ENCODE peak calls at places on chromosomes 13 and 19, in four cellular contexts. One of them, this sample, is unnamed.

GRCh38 chr19:37007587-37008220 is 70.5 kb upstream of the ZNF420 start:
- DNase-seq in K562: peak; percentile 52
- DNase-seq in MM.1S: no peak
- DNase-seq in fibroblast of lung: peak; percentile 51
- DNase-seq in this sample: peak; percentile 13

GRCh38 chr19:8487137-8487851 is 15.1 kb downstream of the PRAM1 start:
- DNase-seq in K562: no peak
- DNase-seq in fibroblast of lung: no peak
- DNase-seq in MM.1S: no peak
- DNase-seq in this sample: no peak

GRCh38 chr19:4717191-4717965 is 6.3 kb downstream of the DPP9 start:
- DNase-seq in fibroblast of lung: peak; percentile 99
- DNase-seq in MM.1S: no peak
- DNase-seq in K562: no peak
- DNase-seq in this sample: peak; percentile 48

GRCh38 chr19:35592226-35592625 is 6.3 kb downstream of the PMIS2 start:
- DNase-seq in MM.1S: no peak
- DNase-seq in K562: peak; percentile 43
- DNase-seq in fibroblast of lung: peak; percentile 16
- DNase-seq in this sample: peak; percentile 24

GRCh38 chr19:4503224-4504170 is 14.8 kb downstream of the PLIN4 start:
- DNase-seq in K562: no peak
- DNase-seq in MM.1S: no peak
- DNase-seq in fibroblast of lung: no peak
- DNase-seq in this sample: no peak

GRCh38 chr13:47087841-47088240 is 191.0 kb upstream of the HTR2A start:
- DNase-seq in fibroblast of lung: peak; percentile 85
- DNase-seq in MM.1S: no peak
- DNase-seq in K562: no peak
- DNase-seq in this sample: no peak

GRCh38 chr13:38686635-38687245 is at the start of gene FREM2:
- DNase-seq in K562: no peak
- DNase-seq in MM.1S: peak; percentile 68
- DNase-seq in fibroblast of lung: peak; percentile 59
- DNase-seq in this sample: peak; percentile 76

GRCh38 chr13:74136089-74136658 is 2.0 kb upstream of the KLF12 start:
- DNase-seq in MM.1S: no peak
- DNase-seq in K562: no peak
- DNase-seq in fibroblast of lung: peak; percentile 68
- DNase-seq in this sample: peak; percentile 67

GRCh38 chr13:111907341-111907880 is 159.5 kb upstream of the SOX1 start:
- DNase-seq in K562: no peak
- DNase-seq in fibroblast of lung: no peak
- DNase-seq in MM.1S: no peak
- DNase-seq in this sample: no peak

GRCh38 chr13:48902421-48902820 is 73.3 kb upstream of the FNDC3A start:
- DNase-seq in fibroblast of lung: no peak
- DNase-seq in K562: no peak
- DNase-seq in MM.1S: no peak
- DNase-seq in this sample: peak; percentile 60
- TF ChIP-seq EZH2 in fibroblast of lung: no peak
- TF ChIP-seq EZH2 in K562: no peak
- TF ChIP-seq EZH2 in MM.1S: no peak
- TF ChIP-seq EZH2 in this sample: no peak

GRCh38 chr19:23905771-23906170 is 8.9 kb upstream of the ZNF726 start:
- DNase-seq in MM.1S: no peak
- DNase-seq in K562: no peak
- DNase-seq in fibroblast of lung: no peak
- DNase-seq in this sample: no peak
- H3K9me3 ChIP-seq in MM.1S: no peaks in the 10 kb centered on the region
- H3K9me3 ChIP-seq in K562: no peaks in the 10 kb centered on the region
- H3K9me3 ChIP-seq in fibroblast of lung: no peaks in the 10 kb centered on the region
- H3K9me3 ChIP-seq in this sample: peaks cover 15% of the 10 kb centered on the region

GRCh38 chr13:45621950-45622349 is 6.4 kb upstream of the ERICH6B start:
- DNase-seq in K562: no peak
- DNase-seq in MM.1S: no peak
- DNase-seq in fibroblast of lung: no peak
- DNase-seq in this sample: no peak
- TF ChIP-seq EZH2 in K562: no peak
- TF ChIP-seq EZH2 in MM.1S: no peak
- TF ChIP-seq EZH2 in fibroblast of lung: no peak
- TF ChIP-seq EZH2 in this sample: no peak

GRCh38 chr19:41694831-41695635 is 7.0 kb upstream of the CEACAM7 start:
- DNase-seq in K562: no peak
- DNase-seq in fibroblast of lung: no peak
- DNase-seq in MM.1S: no peak
- DNase-seq in this sample: no peak
- H3K9me3 ChIP-seq in K562: no peaks in the 10 kb centered on the region
- H3K9me3 ChIP-seq in fibroblast of lung: no peaks in the 10 kb centered on the region
- H3K9me3 ChIP-seq in MM.1S: no peaks in the 10 kb centered on the region
- H3K9me3 ChIP-seq in this sample: no peaks in the 10 kb centered on the region

DNA sequence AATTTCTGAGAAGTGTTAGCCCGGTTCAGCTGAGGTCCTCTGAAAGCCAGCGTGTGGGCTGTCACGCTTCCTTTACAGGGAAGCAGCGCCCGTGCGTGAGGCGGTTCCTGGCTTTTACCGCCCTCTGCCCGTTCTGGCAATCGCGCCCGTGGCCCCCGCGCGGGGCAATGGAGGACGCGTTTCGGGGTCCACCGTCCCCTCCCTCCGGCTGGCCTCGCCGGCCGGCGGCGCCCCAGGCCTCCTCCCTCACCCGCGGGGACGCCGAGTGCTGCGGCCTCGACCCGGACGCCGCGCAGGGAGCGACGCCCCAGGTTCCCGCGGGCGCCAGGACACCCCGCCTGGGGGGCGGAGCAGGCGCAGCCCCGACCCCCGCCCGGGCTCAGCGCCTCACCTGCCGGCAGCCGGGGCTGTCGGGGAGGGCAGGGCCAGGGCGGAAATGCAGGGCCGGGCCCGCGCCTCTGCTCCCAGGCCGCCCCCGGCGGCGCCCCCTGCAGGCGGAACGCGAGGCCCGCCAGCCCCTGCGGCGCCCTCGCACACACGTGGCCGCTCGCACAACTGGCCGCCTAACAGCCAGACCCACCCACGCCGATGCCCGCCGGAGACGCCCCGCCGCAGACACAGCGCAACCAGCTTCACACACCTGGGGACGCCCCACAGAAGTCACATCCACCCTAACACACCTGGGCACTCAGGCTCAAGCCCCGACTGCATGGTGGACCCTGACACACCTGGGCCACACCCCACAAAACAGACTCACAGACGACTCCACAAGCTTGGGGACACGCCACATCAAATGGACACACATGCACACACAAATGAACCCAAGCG is at the start of gene GGACT:
- DNase-seq in MM.1S: peak; percentile 80
- DNase-seq in fibroblast of lung: peak; percentile 56
- DNase-seq in K562: peak; percentile 92
- DNase-seq in this sample: peak; percentile 26
- TF ChIP-seq EZH2 in MM.1S: no peak
- TF ChIP-seq EZH2 in fibroblast of lung: no peak
- TF ChIP-seq EZH2 in K562: no peak
- TF ChIP-seq EZH2 in this sample: no peak

GRCh38 chr19:13366529-13367143 is 139.6 kb downstream of the CACNA1A start:
- DNase-seq in K562: peak; percentile 52
- DNase-seq in fibroblast of lung: peak; percentile 13
- DNase-seq in MM.1S: peak; percentile 12
- DNase-seq in this sample: peak; percentile 5
- H3K9me3 ChIP-seq in K562: no peaks in the 10 kb centered on the region
- H3K9me3 ChIP-seq in fibroblast of lung: no peaks in the 10 kb centered on the region
- H3K9me3 ChIP-seq in MM.1S: no peaks in the 10 kb centered on the region
- H3K9me3 ChIP-seq in this sample: no peaks in the 10 kb centered on the region

GRCh38 chr13:88461272-88462009 is 790.3 kb downstream of the SLITRK5 start:
- DNase-seq in fibroblast of lung: no peak
- DNase-seq in K562: no peak
- DNase-seq in MM.1S: no peak
- DNase-seq in this sample: no peak
- TF ChIP-seq EZH2 in fibroblast of lung: no peak
- TF ChIP-seq EZH2 in K562: no peak
- TF ChIP-seq EZH2 in MM.1S: no peak
- TF ChIP-seq EZH2 in this sample: no peak

GRCh38 chr19:31180907-31181306 is 168.3 kb downstream of the TSHZ3 start:
- DNase-seq in K562: no peak
- DNase-seq in fibroblast of lung: no peak
- DNase-seq in MM.1S: no peak
- DNase-seq in this sample: no peak

GRCh38 chr19:31179471-31179852 is 169.8 kb downstream of the TSHZ3 start:
- DNase-seq in fibroblast of lung: no peak
- DNase-seq in MM.1S: no peak
- DNase-seq in K562: no peak
- DNase-seq in this sample: no peak

GRCh38 chr19:31181535-31181934 is 167.7 kb downstream of the TSHZ3 start:
- DNase-seq in MM.1S: no peak
- DNase-seq in fibroblast of lung: no peak
- DNase-seq in K562: no peak
- DNase-seq in this sample: no peak

DNA sequence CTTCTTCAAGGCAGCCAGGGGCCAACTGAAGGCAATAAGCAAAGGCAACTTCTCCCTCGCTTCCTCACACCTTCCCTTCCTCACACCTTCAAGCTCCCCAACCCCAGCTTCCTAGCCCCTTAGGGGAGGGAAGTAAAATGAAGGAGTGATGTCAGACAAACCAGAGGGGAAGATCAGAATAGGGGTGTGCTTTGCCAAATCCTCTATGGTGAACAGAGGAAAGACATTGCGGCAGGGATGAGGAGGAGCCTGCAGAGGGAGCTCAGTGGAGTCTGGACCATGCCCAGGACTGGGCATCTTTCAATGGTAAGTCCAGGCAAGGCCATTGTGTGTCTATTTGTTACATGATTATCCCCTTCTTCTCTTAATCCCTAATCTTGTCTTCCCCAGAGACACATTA is 164.0 kb downstream of the TSHZ3 start:
- DNase-seq in K562: no peak
- DNase-seq in MM.1S: no peak
- DNase-seq in fibroblast of lung: no peak
- DNase-seq in this sample: no peak
- H3K9me3 ChIP-seq in K562: no peaks in the 10 kb centered on the region
- H3K9me3 ChIP-seq in MM.1S: no peaks in the 10 kb centered on the region
- H3K9me3 ChIP-seq in fibroblast of lung: no peaks in the 10 kb centered on the region
- H3K9me3 ChIP-seq in this sample: no peaks in the 10 kb centered on the region

DNA sequence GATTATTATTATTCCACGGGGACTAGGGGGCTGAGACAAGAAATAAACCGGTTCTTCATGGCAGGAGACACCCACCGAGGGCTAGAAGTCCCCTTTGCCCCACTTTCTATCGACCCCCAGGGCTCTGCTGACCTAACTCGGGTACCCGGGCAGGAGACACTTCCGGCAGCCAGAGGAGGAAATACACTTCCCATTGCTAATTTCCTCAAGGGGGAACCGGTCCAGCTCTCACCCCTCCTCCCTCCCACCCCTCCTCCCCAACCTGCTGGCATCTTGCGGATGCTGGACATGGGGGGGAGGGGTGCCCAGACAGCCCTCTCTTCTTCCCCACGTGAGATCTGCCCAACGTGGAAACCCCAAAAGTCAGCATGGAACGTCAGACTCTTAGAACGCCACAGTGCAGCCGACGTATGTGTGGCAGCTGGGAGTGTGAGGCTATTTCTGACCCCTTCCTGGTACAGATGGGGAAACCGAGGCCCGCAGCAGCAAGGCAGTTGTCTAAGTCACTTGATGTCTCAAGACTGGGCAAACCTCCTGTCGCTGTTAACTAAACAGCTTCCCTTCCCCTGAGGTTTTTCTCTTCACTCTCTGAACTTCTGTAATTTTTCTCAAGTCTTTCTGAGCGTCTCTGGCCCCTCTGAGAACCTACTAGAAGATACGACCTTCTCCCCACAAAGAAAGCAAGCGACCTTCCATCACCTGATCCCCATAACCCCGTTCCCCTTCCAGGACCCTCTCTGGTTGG is 3.6 kb downstream of the GPR4 start:
- DNase-seq in MM.1S: no peak
- DNase-seq in fibroblast of lung: no peak
- DNase-seq in K562: no peak
- DNase-seq in this sample: no peak
- TF ChIP-seq EZH2 in MM.1S: no peak
- TF ChIP-seq EZH2 in fibroblast of lung: peak; percentile 74
- TF ChIP-seq EZH2 in K562: no peak
- TF ChIP-seq EZH2 in this sample: no peak

This sample was measured in mammary epithelial cell.